ENCODE peak calls at places on chromosomes 16 and 17, in four cellular contexts. One of them, this sample, is unnamed.

GRCh38 chr16:48676836-48677235 is 66.9 kb upstream of the N4BP1 start:
- DNase-seq in OCI-LY7: no peak
- DNase-seq in AG10803: peak
- DNase-seq in coronary artery: no peak
- DNase-seq in this sample: no peak

GRCh38 chr17:42252528-42253172 is 23.5 kb downstream of the STAT5B start:
- DNase-seq in AG10803: peak
- DNase-seq in OCI-LY7: no peak
- DNase-seq in coronary artery: no peak
- DNase-seq in this sample: no peak

GRCh38 chr17:18280239-18280638 is 19.8 kb downstream of the MIEF2 start:
- DNase-seq in coronary artery: no peak
- DNase-seq in AG10803: no peak
- DNase-seq in OCI-LY7: no peak
- DNase-seq in this sample: no peak

GRCh38 chr17:40099627-40100418 is 566 bp downstream of the NR1D1 start:
- DNase-seq in AG10803: no peak
- DNase-seq in coronary artery: no peak
- DNase-seq in OCI-LY7: no peak
- DNase-seq in this sample: no peak

GRCh38 chr16:80274576-80275191 is 266.1 kb upstream of the DYNLRB2 start:
- DNase-seq in coronary artery: no peak
- DNase-seq in AG10803: peak
- DNase-seq in OCI-LY7: no peak
- DNase-seq in this sample: no peak

GRCh38 chr17:7260601-7261376 is 1.5 kb downstream of the CLDN7 start:
- DNase-seq in AG10803: no peak
- DNase-seq in coronary artery: no peak
- DNase-seq in OCI-LY7: no peak
- DNase-seq in this sample: peak

GRCh38 chr16:84041421-84041820 is 1.2 kb downstream of the SLC38A8 start:
- DNase-seq in OCI-LY7: no peak
- DNase-seq in coronary artery: no peak
- DNase-seq in AG10803: no peak
- DNase-seq in this sample: no peak

GRCh38 chr17:4545217-4545951 is 9.8 kb downstream of the MYBBP1A start:
- DNase-seq in coronary artery: peak
- DNase-seq in AG10803: no peak
- DNase-seq in OCI-LY7: no peak
- DNase-seq in this sample: no peak

GRCh38 chr17:57751971-57752905 is 7.1 kb upstream of the CCDC182 start:
- DNase-seq in OCI-LY7: no peak
- DNase-seq in AG10803: no peak
- DNase-seq in coronary artery: no peak
- DNase-seq in this sample: no peak

GRCh38 chr17:57461082-57461481 is 204.8 kb downstream of the MSI2 start:
- DNase-seq in OCI-LY7: no peak
- DNase-seq in coronary artery: no peak
- DNase-seq in AG10803: no peak
- DNase-seq in this sample: peak

GRCh38 chr16:86835981-86836380 is 257.6 kb downstream of the FOXL1 start:
- DNase-seq in AG10803: no peak
- DNase-seq in OCI-LY7: no peak
- DNase-seq in coronary artery: no peak
- DNase-seq in this sample: no peak

GRCh38 chr17:32625971-32626370 is 139.2 kb downstream of the CDK5R1 start:
- DNase-seq in coronary artery: no peak
- DNase-seq in OCI-LY7: no peak
- DNase-seq in AG10803: no peak
- DNase-seq in this sample: no peak

GRCh38 chr16:51607202-51607756 is 456.2 kb upstream of the SALL1 start:
- DNase-seq in AG10803: peak
- DNase-seq in coronary artery: no peak
- DNase-seq in OCI-LY7: no peak
- DNase-seq in this sample: no peak

GRCh38 chr16:30377812-30378235 is 3.2 kb downstream of the MYL11 start:
- DNase-seq in OCI-LY7: peak
- DNase-seq in AG10803: peak
- DNase-seq in coronary artery: no peak
- DNase-seq in this sample: peak

GRCh38 chr17:4479982-4480751 is 18.5 kb upstream of the SPNS2 start:
- DNase-seq in AG10803: no peak
- DNase-seq in OCI-LY7: no peak
- DNase-seq in coronary artery: no peak
- DNase-seq in this sample: no peak

GRCh38 chr17:44981221-44981968 is 13.3 kb upstream of the C1QL1 start:
- DNase-seq in AG10803: peak
- DNase-seq in coronary artery: no peak
- DNase-seq in OCI-LY7: no peak
- DNase-seq in this sample: no peak

GRCh38 chr17:4135489-4135888 is 7.3 kb downstream of the ZZEF1 start:
- DNase-seq in OCI-LY7: no peak
- DNase-seq in AG10803: no peak
- DNase-seq in coronary artery: no peak
- DNase-seq in this sample: no peak

GRCh38 chr17:72976971-72977767 is 115.3 kb downstream of the SLC39A11 start:
- DNase-seq in OCI-LY7: no peak
- DNase-seq in AG10803: peak
- DNase-seq in coronary artery: no peak
- DNase-seq in this sample: peak

GRCh38 chr17:66190738-66191606 is 961 bp downstream of the CEP112 start:
- DNase-seq in AG10803: peak
- DNase-seq in coronary artery: no peak
- DNase-seq in OCI-LY7: no peak
- DNase-seq in this sample: no peak

GRCh38 chr17:72691601-72692000 is 400.9 kb downstream of the SLC39A11 start:
- DNase-seq in AG10803: peak
- DNase-seq in coronary artery: no peak
- DNase-seq in OCI-LY7: no peak
- DNase-seq in this sample: no peak

GRCh38 chr17:36002631-36003030 is 1.3 kb upstream of the CCL15 start:
- DNase-seq in OCI-LY7: no peak
- DNase-seq in AG10803: no peak
- DNase-seq in coronary artery: no peak
- DNase-seq in this sample: peak
- TF ChIP-seq CTCF in OCI-LY7: no peak
- TF ChIP-seq CTCF in AG10803: no peak
- TF ChIP-seq CTCF in coronary artery: no peak
- TF ChIP-seq CTCF in this sample: no peak

GRCh38 chr17:16215273-16215964 is at the start of gene NCOR1:
- DNase-seq in AG10803: peak
- DNase-seq in OCI-LY7: peak
- DNase-seq in coronary artery: peak
- DNase-seq in this sample: peak

GRCh38 chr17:16215002-16215272 is 397 bp downstream of the NCOR1 start:
- DNase-seq in OCI-LY7: peak
- DNase-seq in coronary artery: peak
- DNase-seq in AG10803: peak
- DNase-seq in this sample: peak

GRCh38 chr17:16215965-16216316 is 607 bp upstream of the NCOR1 start:
- DNase-seq in coronary artery: no peak
- DNase-seq in OCI-LY7: peak
- DNase-seq in AG10803: peak
- DNase-seq in this sample: peak

GRCh38 chr17:16214190-16215001 is 938 bp downstream of the NCOR1 start:
- DNase-seq in OCI-LY7: no peak
- DNase-seq in AG10803: peak
- DNase-seq in coronary artery: no peak
- DNase-seq in this sample: no peak

DNA sequence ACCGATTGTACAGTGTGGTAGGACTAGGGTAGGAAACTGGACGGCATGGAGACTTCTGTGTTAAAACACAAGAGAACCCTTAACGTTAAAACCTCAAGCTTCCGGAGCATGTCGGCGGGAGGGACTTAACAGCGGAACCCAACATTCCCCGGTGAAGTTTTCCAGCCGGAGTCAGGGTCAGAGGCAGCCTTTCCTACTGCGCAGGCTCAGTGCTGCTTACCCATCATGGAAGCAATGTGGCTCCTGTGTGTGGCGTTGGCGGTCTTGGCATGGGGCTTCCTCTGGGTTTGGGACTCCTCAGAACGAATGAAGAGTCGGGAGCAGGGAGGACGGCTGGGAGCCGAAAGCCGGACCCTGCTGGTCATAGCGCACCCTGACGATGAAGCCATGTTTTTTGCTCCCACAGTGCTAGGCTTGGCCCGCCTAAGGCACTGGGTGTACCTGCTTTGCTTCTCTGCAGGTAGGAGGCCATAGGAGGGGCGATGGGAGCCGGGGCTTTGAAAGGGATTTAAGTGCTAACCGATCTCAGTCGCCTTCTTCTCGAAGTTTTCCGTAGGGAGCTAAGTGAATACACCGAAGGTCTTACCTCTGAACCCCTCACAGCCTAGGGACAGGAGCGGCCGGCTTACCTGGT is at the start of gene PIGL:
- DNase-seq in AG10803: peak
- DNase-seq in coronary artery: peak
- DNase-seq in OCI-LY7: peak
- DNase-seq in this sample: peak
- TF ChIP-seq CTCF in AG10803: peak
- TF ChIP-seq CTCF in coronary artery: no peak
- TF ChIP-seq CTCF in OCI-LY7: no peak
- TF ChIP-seq CTCF in this sample: no peak

DNA sequence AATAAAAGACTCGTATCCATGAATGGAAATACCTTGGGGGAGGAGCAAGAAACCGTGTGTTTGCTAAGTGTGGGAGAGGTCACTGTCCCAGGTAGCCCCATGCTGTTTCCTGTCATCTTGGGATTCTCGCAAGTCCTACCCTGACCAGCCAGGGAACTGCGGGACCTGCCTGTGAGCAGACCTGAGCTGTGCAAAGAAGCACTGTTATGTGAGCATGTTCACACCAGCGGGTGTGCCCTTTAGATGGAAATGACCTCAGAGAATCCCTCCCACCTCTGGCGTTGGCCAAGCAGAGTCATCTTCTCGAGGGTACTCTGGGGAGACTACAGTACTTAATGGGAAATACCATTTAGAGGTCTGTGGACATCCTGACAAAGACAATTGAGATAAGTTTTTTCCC is 127.0 kb upstream of the MON1B start:
- DNase-seq in coronary artery: no peak
- DNase-seq in OCI-LY7: no peak
- DNase-seq in AG10803: no peak
- DNase-seq in this sample: no peak
- TF ChIP-seq CTCF in coronary artery: no peak
- TF ChIP-seq CTCF in OCI-LY7: no peak
- TF ChIP-seq CTCF in AG10803: no peak
- TF ChIP-seq CTCF in this sample: no peak

DNA sequence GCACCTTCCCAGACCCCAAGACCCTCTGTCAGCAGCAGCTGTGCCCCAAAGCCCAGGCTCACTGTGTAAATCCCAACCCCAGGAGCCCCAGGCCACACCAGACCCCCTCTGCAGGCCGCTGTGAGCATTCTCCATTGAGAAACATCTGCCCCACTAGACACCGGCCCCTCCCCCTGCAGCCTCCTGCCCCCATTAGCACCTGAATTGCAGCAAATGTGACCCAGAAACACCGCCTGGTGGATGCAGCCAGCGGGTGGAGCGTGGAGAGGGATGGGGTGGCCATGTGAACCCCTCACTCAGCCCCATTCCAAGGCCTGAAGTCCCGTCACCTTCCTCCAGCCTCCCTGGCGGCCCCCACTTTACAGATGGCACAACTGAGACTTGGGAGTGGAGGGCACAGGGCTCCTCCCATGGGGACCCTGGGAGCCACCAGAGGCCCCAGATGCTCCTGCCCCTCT is 2.2 kb downstream of the UBALD1 start:
- DNase-seq in OCI-LY7: peak
- DNase-seq in coronary artery: no peak
- DNase-seq in AG10803: no peak
- DNase-seq in this sample: no peak
- TF ChIP-seq CTCF in OCI-LY7: peak
- TF ChIP-seq CTCF in coronary artery: no peak
- TF ChIP-seq CTCF in AG10803: peak
- TF ChIP-seq CTCF in this sample: no peak

This sample was measured in GM12865.